ENCODE peak calls at places on chromosomes 4 and X, in seven cellular contexts. H, O, B, M, A, E and S are unnamed samples.

GRCh38 chr4:74059161-74059829 is 20.8 kb upstream of the CXCL3 start:
- DNase-seq in H (no peak), O (no peak), B (no peak), M (no peak), A (no peak), E (no peak), S (no peak)

GRCh38 chr4:177220376-177220775 is 89.3 kb upstream of the NEIL3 start:
- DNase-seq in H (no peak), O (no peak), B (no peak), M (no peak), A (no peak), E (no peak), S (no peak)

GRCh38 chrX:136272325-136272724 is 21.1 kb upstream of the MAP7D3 start:
- DNase-seq in H (peak), O (no peak), B (no peak), M (no peak), A (no peak), E (no peak), S (no peak)

GRCh38 chrX:47568656-47569295 is 7.8 kb downstream of the ARAF start:
- DNase-seq in H (peak), O (no peak), B (no peak), M (peak), A (peak), E (peak), S (no peak)

GRCh38 chr4:61294001-61294400 is 93.9 kb downstream of the ADGRL3 start:
- DNase-seq in H (no peak), O (no peak), B (no peak), M (no peak), A (no peak), E (no peak), S (no peak)

GRCh38 chrX:65596270-65596669 is 61.7 kb upstream of the LAS1L start:
- DNase-seq in H (no peak), O (no peak), B (peak), M (peak), A (no peak), E (peak), S (no peak)

GRCh38 chrX:45198706-45199105 is 2.0 kb downstream of the DIPK2B start:
- DNase-seq in H (no peak), O (no peak), B (no peak), M (no peak), A (no peak), E (no peak), S (no peak)

GRCh38 chr4:65825121-65825520 is 154.8 kb upstream of the EPHA5 start:
- DNase-seq in H (no peak), O (no peak), B (no peak), M (no peak), A (no peak), E (no peak), S (no peak)

GRCh38 chr4:42453612-42454011 is 56.3 kb downstream of the SHISA3 start:
- DNase-seq in H (no peak), O (no peak), B (no peak), M (no peak), A (no peak), E (no peak), S (no peak)

GRCh38 chrX:15751160-15751819 is 13.2 kb downstream of the CA5B start:
- DNase-seq in H (no peak), O (no peak), B (no peak), M (peak), A (no peak), E (no peak), S (no peak)
- H3K27ac ChIP-seq in H (no peak), O (peak), B (no peak), M (peak), A (no peak), E (peak), S (no peak)

GRCh38 chr4:154569028-154569427 is 6.2 kb downstream of the FGB start:
- DNase-seq in H (no peak), O (no peak), B (no peak), M (no peak), A (no peak), E (no peak), S (no peak)

GRCh38 chr4:154569584-154569983 is 6.8 kb downstream of the FGB start:
- DNase-seq in H (no peak), O (no peak), B (no peak), M (no peak), A (no peak), E (no peak), S (no peak)

GRCh38 chr4:154578919-154579318 is 11.6 kb downstream of the FGA start:
- DNase-seq in H (no peak), O (no peak), B (no peak), M (no peak), A (no peak), E (no peak), S (no peak)

GRCh38 chr4:154577324-154577723 is 13.2 kb downstream of the FGA start:
- DNase-seq in H (no peak), O (no peak), B (no peak), M (no peak), A (no peak), E (no peak), S (no peak)

GRCh38 chr4:154574311-154574710 is 11.5 kb downstream of the FGB start:
- DNase-seq in H (no peak), O (no peak), B (no peak), M (no peak), A (no peak), E (no peak), S (no peak)
- H3K4me3 ChIP-seq in H (no peak), O (no peak), B (no peak), M (no peak), A (no peak), E (no peak), S (no peak)

GRCh38 chr4:108350332-108350731 is 181.6 kb upstream of the LEF1 start:
- DNase-seq in H (no peak), O (no peak), B (no peak), M (no peak), A (peak), E (no peak), S (peak)
- H3K27ac ChIP-seq in H (no peak), O (no peak), B (no peak), M (no peak), A (no peak), E (no peak), S (no peak)

DNA sequence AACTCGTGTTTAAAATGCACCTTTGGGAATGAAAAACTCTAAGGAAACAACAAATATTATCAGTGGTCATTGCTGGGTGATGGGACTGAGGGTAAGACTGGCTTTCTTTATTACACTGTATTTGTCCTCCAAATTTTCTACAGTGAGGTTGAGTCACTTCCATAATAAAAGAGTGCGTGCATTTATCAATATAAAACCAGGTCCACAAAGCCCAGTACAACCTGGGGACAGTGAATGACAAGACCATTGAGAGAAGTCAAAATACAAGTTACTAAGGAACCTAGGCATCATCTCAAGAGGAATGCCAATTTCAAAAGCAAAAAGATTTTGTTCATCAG is 76.4 kb downstream of the MAGED4 start:
- DNase-seq in H (no peak), O (no peak), B (no peak), M (no peak), A (no peak), E (no peak), S (no peak)
- H3K4me3 ChIP-seq in H (peak), O (no peak), B (no peak), M (no peak), A (peak), E (no peak), S (peak)

GRCh38 chrX:11446331-11446730 is 153.1 kb downstream of the AMELX start:
- DNase-seq in H (no peak), O (no peak), B (no peak), M (no peak), A (no peak), E (no peak), S (no peak)
- H3K27ac ChIP-seq in H (no peak), O (no peak), B (no peak), M (no peak), A (peak), E (no peak), S (no peak)

GRCh38 chr4:8556341-8557150 is 23.6 kb upstream of the GPR78 start:
- DNase-seq in H (no peak), O (no peak), B (no peak), M (no peak), A (no peak), E (no peak), S (peak)

GRCh38 chr4:8553958-8554357 is 26.2 kb upstream of the GPR78 start:
- DNase-seq in H (no peak), O (no peak), B (no peak), M (no peak), A (no peak), E (no peak), S (peak)

GRCh38 chr4:8554555-8555100 is 25.6 kb upstream of the GPR78 start:
- DNase-seq in H (no peak), O (no peak), B (no peak), M (no peak), A (no peak), E (no peak), S (no peak)

GRCh38 chr4:8557151-8558076 is 22.8 kb upstream of the GPR78 start:
- DNase-seq in H (no peak), O (no peak), B (no peak), M (no peak), A (no peak), E (no peak), S (no peak)

DNA sequence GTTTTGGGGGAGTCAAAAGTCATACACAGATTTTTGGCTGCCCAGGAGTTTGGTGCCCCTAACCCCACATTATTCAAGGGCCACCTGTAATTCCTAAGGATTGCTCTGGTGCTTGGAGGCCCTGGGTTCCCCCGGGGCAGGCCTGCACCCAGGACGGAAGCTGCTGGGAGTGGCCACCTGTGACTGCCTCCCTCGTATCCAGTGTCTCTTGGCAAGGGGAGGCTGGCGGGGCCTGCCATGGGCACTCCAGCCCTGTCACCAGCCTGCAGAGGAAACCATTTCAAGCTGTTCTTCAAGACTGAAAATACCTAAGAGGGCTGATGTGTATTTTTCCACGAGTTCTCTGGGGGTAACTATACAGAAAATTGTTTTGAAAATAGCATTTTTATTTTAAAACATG is 24.5 kb upstream of the GPR78 start:
- DNase-seq in H (no peak), O (no peak), B (no peak), M (no peak), A (no peak), E (no peak), S (no peak)
- H3K4me3 ChIP-seq in H (no peak), O (no peak), B (no peak), M (no peak), A (no peak), E (no peak), S (no peak)

GRCh38 chr4:94561249-94562024 is 109.7 kb downstream of the PDLIM5 start:
- DNase-seq in H (no peak), O (no peak), B (no peak), M (no peak), A (no peak), E (no peak), S (no peak)
- H3K27ac ChIP-seq in H (no peak), O (no peak), B (no peak), M (no peak), A (peak), E (no peak), S (no peak)